ENCODE peak calls at places on chromosomes 12 and 14, in ten cellular contexts. M is GM23338, D is WERI-Rb-1, I is IMR-90, P is endothelial cell of umbilical vein, B is uterus, L is lower leg skin, C is fibroblast of the aortic adventitia, N is pancreas, F is psoas muscle. T is an unnamed sample.

GRCh38 chr14:101966742-101967141 is 2.4 kb downstream of the DYNC1H1 start:
- DNase-seq in M (no peak), P (no peak), C (no peak), N (no peak), B (no peak), L (no peak), I (no peak), D (no peak), F (no peak), T (no peak)

GRCh38 chr14:94378527-94379290 is 9.7 kb downstream of the SERPINA1 start:
- DNase-seq in F (no peak), I (no peak), M (no peak), P (no peak), C (no peak), N (no peak), D (no peak), L (no peak), B (no peak), T (no peak)

GRCh38 chr14:101723061-101723595 is 38.4 kb upstream of the PPP2R5C start:
- DNase-seq in D (no peak), M (no peak), I (no peak), N (no peak), B (no peak), F (no peak), L (no peak), C (no peak), P (no peak), T (no peak)

GRCh38 chr14:35637269-35637668 is 103.3 kb downstream of the INSM2 start:
- DNase-seq in B (no peak), N (no peak), P (no peak), M (no peak), F (no peak), D (no peak), L (no peak), I (no peak), C (no peak), T (no peak)

GRCh38 chr14:75295491-75296338 is 17.1 kb downstream of the FOS start:
- DNase-seq in B (peak; percentile 83), I (peak; percentile 64), C (peak; percentile 73), N (peak; percentile 83), D (peak; percentile 77), L (peak; percentile 87), P (peak; percentile 82), M (peak; percentile 95), F (peak; percentile 89), T (no peak)

GRCh38 chr14:72692678-72693077 is 201.2 kb downstream of the DPF3 start:
- DNase-seq in P (no peak), C (no peak), I (no peak), D (no peak), N (peak; percentile 62), F (no peak), B (no peak), M (peak; percentile 72), L (no peak), T (no peak)

GRCh38 chr12:2582631-2583616 is 211.8 kb upstream of the FKBP4 start:
- DNase-seq in N (peak; percentile 71), B (peak; percentile 56), P (peak; percentile 20), I (peak; percentile 36), D (peak; percentile 69), L (no peak), F (peak; percentile 77), M (peak; percentile 83), C (peak; percentile 51), T (no peak)

GRCh38 chr14:57383125-57383524 is 7.3 kb upstream of the NAA30 start:
- DNase-seq in B (no peak), P (peak; percentile 26), I (no peak), D (no peak), L (no peak), F (no peak), M (peak; percentile 28), N (no peak), C (no peak), T (no peak)

GRCh38 chr12:26341481-26341880 is 146.1 kb downstream of the SSPN start:
- DNase-seq in C (no peak), P (no peak), L (no peak), D (no peak), B (no peak), I (no peak), M (no peak), F (no peak), N (no peak), T (no peak)

GRCh38 chr12:31218203-31219025 is 107.5 kb downstream of the SINHCAF start:
- DNase-seq in D (no peak), N (no peak), M (peak; percentile 52), L (no peak), P (no peak), C (no peak), I (no peak), F (no peak), B (no peak), T (no peak)

GRCh38 chr14:103058209-103059055 is 1.1 kb upstream of the CDC42BPB start:
- DNase-seq in L (no peak), P (no peak), D (no peak), B (peak; percentile 46), F (peak; percentile 49), C (no peak), I (peak; percentile 8), M (no peak), N (no peak), T (no peak)

GRCh38 chr12:106248177-106248848 is 493 bp upstream of the CKAP4 start:
- DNase-seq in C (peak; percentile 84), I (peak; percentile 81), M (peak; percentile 59), B (peak; percentile 71), D (peak; percentile 25), L (peak; percentile 62), P (peak; percentile 69), F (peak; percentile 75), N (peak; percentile 58), T (no peak)

GRCh38 chr12:121581681-121582439 is 1.0 kb upstream of the KDM2B start:
- DNase-seq in M (no peak), I (peak; percentile 50), L (no peak), B (no peak), F (peak; percentile 83), N (peak; percentile 36), P (peak; percentile 21), C (peak; percentile 71), D (no peak), T (no peak)

GRCh38 chr14:102540310-102541028 is 30.9 kb upstream of the ANKRD9 start:
- DNase-seq in I (peak; percentile 4), B (no peak), M (no peak), P (no peak), C (no peak), F (no peak), L (no peak), D (no peak), N (no peak), T (no peak)

GRCh38 chr12:39431797-39432196 is 11.1 kb downstream of the KIF21A start:
- DNase-seq in D (no peak), I (no peak), B (no peak), C (no peak), N (no peak), L (no peak), F (no peak), M (no peak), P (no peak), T (no peak)

GRCh38 chr12:67280088-67280487 is 10.9 kb downstream of the CAND1 start:
- DNase-seq in C (no peak), L (no peak), P (no peak), I (no peak), F (no peak), N (no peak), D (no peak), M (no peak), B (no peak), T (no peak)

GRCh38 chr14:105919458-105920150 is 393.2 kb downstream of the TMEM121 start:
- DNase-seq in M (no peak), P (no peak), L (no peak), I (no peak), D (no peak), B (no peak), F (no peak), N (no peak), C (no peak), T (no peak)

GRCh38 chr14:59067135-59067894 is 121.2 kb upstream of the DAAM1 start:
- DNase-seq in P (no peak), F (no peak), C (no peak), D (no peak), M (no peak), N (no peak), L (no peak), B (no peak), I (peak; percentile 17), T (no peak)

GRCh38 chr12:32947203-32947795 is 50.7 kb upstream of the PKP2 start:
- DNase-seq in L (no peak), B (no peak), M (peak; percentile 61), N (no peak), F (no peak), I (no peak), D (no peak), P (no peak), C (peak; percentile 24), T (peak; percentile 1)
- TF ChIP-seq CTCF in L (no peak), B (no peak), M (peak; percentile 59), N (no peak), F (no peak), I (no peak), D (no peak), P (no peak), C (no peak), T (no peak)

DNA sequence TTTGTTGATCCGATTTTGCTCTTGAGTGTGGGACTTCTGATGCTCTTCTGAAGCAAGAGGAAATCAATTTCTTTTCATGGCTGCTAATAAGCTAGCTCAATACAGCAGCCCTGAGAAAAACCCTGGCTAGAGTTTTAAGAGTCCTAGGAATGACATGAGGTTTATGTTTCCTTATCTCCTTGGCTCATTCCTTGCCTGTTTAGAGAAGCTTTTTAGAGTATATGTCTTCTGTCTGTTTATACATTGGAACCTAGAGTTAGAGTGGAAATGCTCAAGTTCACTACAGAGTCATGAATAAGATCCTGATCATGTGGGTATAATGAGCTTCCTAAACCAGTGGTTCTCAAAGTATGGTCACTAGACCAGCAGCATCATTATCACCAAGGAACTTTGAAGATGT is 34.5 kb downstream of the SMOC1 start:
- DNase-seq in D (no peak), I (peak; percentile 71), C (no peak), L (no peak), N (no peak), B (no peak), F (no peak), M (no peak), P (no peak), T (no peak)
- H3K4me3 ChIP-seq in D (no peak overlapping the region), I (no peak overlapping the region), C (no peak overlapping the region), L (no peak overlapping the region), N (no peak overlapping the region), B (no peak overlapping the region), F (no peak overlapping the region), M (no peak overlapping the region), P (no peak overlapping the region), T (no peak overlapping the region)

DNA sequence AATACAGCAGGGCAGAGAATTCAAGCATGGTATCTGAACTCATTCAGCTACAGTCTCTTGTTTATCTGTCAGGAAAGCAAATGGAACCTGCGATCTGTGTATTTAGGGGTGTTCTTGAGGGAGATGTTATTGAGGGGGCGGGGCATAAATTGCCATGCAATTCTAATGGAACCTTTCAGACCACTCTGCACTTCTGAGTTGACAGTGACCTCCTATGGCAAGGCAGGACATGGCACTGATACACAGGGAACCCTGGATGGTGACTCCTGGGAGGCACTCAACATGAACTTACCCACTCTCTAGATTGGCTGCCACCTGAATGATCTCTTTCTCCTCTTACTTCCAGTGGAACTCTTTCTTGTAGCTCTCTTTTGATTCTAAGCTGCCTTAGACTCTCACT is 787.3 kb downstream of the VRK1 start:
- DNase-seq in L (no peak), P (no peak), N (no peak), B (no peak), C (no peak), M (peak; percentile 46), F (no peak), D (no peak), I (no peak), T (no peak)
- TF ChIP-seq CTCF in L (no peak), P (no peak), N (no peak), B (no peak), C (no peak), M (peak; percentile 47), F (no peak), D (no peak), I (no peak), T (no peak)

GRCh38 chr14:63672417-63673180 is 30.9 kb upstream of the WDR89 start:
- DNase-seq in I (peak; percentile 36), P (no peak), L (no peak), F (no peak), M (no peak), C (no peak), B (no peak), D (peak; percentile 72), N (no peak), T (peak; percentile 3)
- H3K4me3 ChIP-seq in I (no peak overlapping the region), P (no peak overlapping the region), L (no peak overlapping the region), F (no peak overlapping the region), M (no peak overlapping the region), C (no peak overlapping the region), B (no peak overlapping the region), D (no peak overlapping the region), N (no peak overlapping the region), T (no peak overlapping the region)